ENCODE peak calls at places on chromosomes 5 and 9, in seven cellular contexts. N is HFFc6, W is tibial nerve, X is sigmoid colon, D is endothelial cell of umbilical vein, I is MM.1S, C is DND-41. K is an unnamed sample.

GRCh38 chr5:72539726-72540125 is 32.5 kb upstream of the ZNF366 start:
- DNase-seq in N (no peak), W (no peak), X (no peak), D (no peak), I (no peak), C (no peak), K (no peak)

GRCh38 chr9:129757045-129757444 is 4.2 kb upstream of the PTGES start:
- DNase-seq in N (no peak), W (no peak), X (no peak), D (no peak), I (peak; percentile 9), C (no peak), K (no peak)

GRCh38 chr5:6448622-6449464 is at the start of gene UBE2QL1:
- DNase-seq in N (no peak), W (no peak), X (no peak), D (peak; percentile 24), I (peak; percentile 59), C (no peak), K (peak; percentile 63)

GRCh38 chr5:113488645-113489184 is 462 bp upstream of the MCC start:
- DNase-seq in N (no peak), W (no peak), X (no peak), D (no peak), I (no peak), C (no peak), K (no peak)

GRCh38 chr5:78972654-78973428 is 12.3 kb downstream of the ARSB start:
- DNase-seq in N (peak; percentile 32), W (peak; percentile 47), X (no peak), D (peak; percentile 99), I (no peak), C (no peak), K (no peak)

GRCh38 chr5:179223961-179224360 is 121.3 kb downstream of the ADAMTS2 start:
- DNase-seq in N (no peak), W (no peak), X (peak; percentile 51), D (no peak), I (no peak), C (no peak), K (no peak)

GRCh38 chr5:43891112-43891511 is 288.1 kb downstream of the NNT start:
- DNase-seq in N (no peak), W (no peak), X (no peak), D (no peak), I (no peak), C (no peak), K (no peak)

GRCh38 chr5:98341711-98342042 is 431.8 kb upstream of the RGMB start:
- DNase-seq in N (peak; percentile 7), W (no peak), X (no peak), D (no peak), I (no peak), C (no peak), K (no peak)

GRCh38 chr5:113510836-113511451 is 2.5 kb upstream of the YTHDC2 start:
- DNase-seq in N (peak; percentile 58), W (no peak), X (no peak), D (peak; percentile 68), I (peak; percentile 65), C (no peak), K (peak; percentile 17)

GRCh38 chr5:136130581-136130980 is 2.1 kb upstream of the SMAD5 start:
- DNase-seq in N (no peak), W (no peak), X (no peak), D (no peak), I (no peak), C (no peak), K (no peak)

GRCh38 chr5:138824516-138824915 is 50.6 kb downstream of the LRRTM2 start:
- DNase-seq in N (no peak), W (no peak), X (no peak), D (peak; percentile 44), I (no peak), C (no peak), K (no peak)

GRCh38 chr5:138829341-138829740 is 45.8 kb downstream of the LRRTM2 start:
- DNase-seq in N (no peak), W (no peak), X (no peak), D (no peak), I (no peak), C (no peak), K (no peak)

GRCh38 chr5:138820695-138821094 is 54.4 kb downstream of the LRRTM2 start:
- DNase-seq in N (no peak), W (no peak), X (no peak), D (no peak), I (no peak), C (no peak), K (no peak)

GRCh38 chr5:138824924-138825863 is 49.9 kb downstream of the LRRTM2 start:
- DNase-seq in N (no peak), W (no peak), X (no peak), D (peak; percentile 58), I (peak; percentile 32), C (no peak), K (peak; percentile 62)
- TF ChIP-seq CTCF in N (peak; percentile 83), W (no peak), X (peak; percentile 50), D (peak; percentile 30), I (peak; percentile 42), C (peak; percentile 78), K (peak; percentile 49)

DNA sequence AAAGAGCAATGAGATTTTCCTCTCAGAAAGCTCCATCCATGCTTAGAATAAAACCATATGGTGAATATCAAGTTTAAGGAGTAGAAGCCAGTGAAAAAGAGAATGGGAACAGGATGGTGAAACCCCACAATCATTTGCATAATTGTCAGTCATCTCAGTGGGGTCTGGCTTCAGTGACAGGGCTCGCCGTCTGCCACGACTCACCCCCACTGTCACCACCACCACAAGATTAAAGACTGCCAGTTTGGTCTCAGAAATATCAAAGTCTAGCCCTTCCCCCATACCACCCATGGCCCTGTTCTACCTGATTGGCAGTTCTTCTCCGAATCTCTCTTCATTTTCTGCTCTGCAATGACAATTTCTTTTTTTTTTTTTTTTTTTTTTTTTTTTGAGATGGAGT is 159.8 kb downstream of the GOLPH3 start:
- DNase-seq in N (no peak), W (no peak), X (peak; percentile 5), D (no peak), I (no peak), C (no peak), K (no peak)
- TF ChIP-seq CTCF in N (no peak), W (no peak), X (no peak), D (no peak), I (no peak), C (no peak), K (no peak)

GRCh38 chr5:92320446-92320845 is 937.3 kb upstream of the ARRDC3 start:
- DNase-seq in N (no peak), W (no peak), X (no peak), D (no peak), I (no peak), C (no peak), K (no peak)
- TF ChIP-seq CTCF in N (no peak), W (no peak), X (no peak), D (no peak), I (no peak), C (no peak), K (no peak)

DNA sequence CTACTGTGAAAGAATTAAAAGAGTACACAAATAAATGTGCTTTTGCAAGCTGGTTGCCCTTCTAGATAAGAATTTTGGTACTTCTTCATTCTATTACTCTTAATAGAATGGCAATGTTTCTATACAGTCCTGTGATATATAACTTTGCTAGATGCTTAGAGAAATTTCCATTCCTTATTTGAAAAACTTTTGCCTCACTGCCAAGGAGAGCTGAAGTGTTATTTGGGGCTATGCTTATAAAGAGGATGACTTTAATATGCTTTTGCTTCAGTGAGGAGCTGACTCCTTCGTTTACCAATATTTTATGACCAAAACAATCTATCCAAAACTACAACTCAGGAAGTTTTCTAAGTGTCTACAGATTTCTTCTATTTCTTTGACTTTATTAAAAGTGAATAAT is 12.2 kb downstream of the MAMDC2 start:
- DNase-seq in N (no peak), W (no peak), X (no peak), D (no peak), I (no peak), C (no peak), K (no peak)
- TF ChIP-seq CTCF in N (no peak), W (no peak), X (no peak), D (no peak), I (no peak), C (no peak), K (no peak)

GRCh38 chr9:127346584-127346983 is 50.4 kb upstream of the SLC2A8 start:
- DNase-seq in N (no peak), W (no peak), X (no peak), D (peak; percentile 11), I (no peak), C (no peak), K (no peak)
- TF ChIP-seq CTCF in N (peak; percentile 49), W (no peak), X (no peak), D (peak; percentile 33), I (no peak), C (peak; percentile 21), K (no peak)

GRCh38 chr5:56314536-56314935 is 81.4 kb upstream of the ANKRD55 start:
- DNase-seq in N (no peak), W (no peak), X (no peak), D (no peak), I (no peak), C (no peak), K (peak; percentile 52)
- TF ChIP-seq CTCF in N (peak; percentile 68), W (no peak), X (no peak), D (peak; percentile 49), I (peak; percentile 64), C (peak; percentile 39), K (peak; percentile 51)

GRCh38 chr5:174724484-174725260 is at the start of gene MSX2:
- DNase-seq in N (no peak), W (peak; percentile 38), X (peak; percentile 92), D (peak; percentile 13), I (no peak), C (no peak), K (no peak)
- TF ChIP-seq CTCF in N (no peak), W (no peak), X (no peak), D (no peak), I (no peak), C (no peak), K (no peak)

DNA sequence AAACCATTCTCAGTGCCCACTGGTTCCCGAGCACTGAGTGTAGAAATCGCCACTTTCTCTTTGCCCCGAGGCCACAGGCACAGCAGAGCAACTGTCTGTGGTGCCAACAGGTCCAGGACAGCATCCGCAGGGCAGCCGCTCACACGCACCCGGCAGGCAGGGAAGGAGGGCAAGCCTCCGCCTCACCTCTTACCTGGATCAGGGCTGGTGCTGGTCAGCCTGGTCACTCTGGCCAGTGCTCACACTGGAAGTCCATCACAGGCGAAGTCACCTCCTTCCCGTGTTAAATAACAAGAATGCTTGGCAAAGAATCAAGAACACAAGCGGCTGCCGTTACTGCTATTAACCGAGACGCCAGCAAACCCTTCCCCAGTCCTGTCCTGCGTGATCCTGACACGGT is 13.7 kb downstream of the DIPK1B start:
- DNase-seq in N (no peak), W (no peak), X (no peak), D (no peak), I (no peak), C (no peak), K (no peak)
- TF ChIP-seq CTCF in N (no peak), W (no peak), X (no peak), D (no peak), I (no peak), C (no peak), K (no peak)

GRCh38 chr9:137305060-137305787 is 3.2 kb upstream of the NRARP start:
- DNase-seq in N (peak; percentile 12), W (no peak), X (no peak), D (peak; percentile 91), I (peak; percentile 36), C (no peak), K (peak; percentile 77)
- TF ChIP-seq CTCF in N (no peak), W (no peak), X (no peak), D (no peak), I (no peak), C (no peak), K (no peak)

K was measured in GM13976.